ENCODE peak calls at places on chromosome 9, in five cellular contexts. S, G, K, A and L are unnamed samples.

GRCh38 chr9:20994486-20994885 is 37.0 kb downstream of the HACD4 start:
- DNase-seq in S (no peak), G (no peak), K (no peak), A (no peak), L (no peak)

GRCh38 chr9:133331641-133332380 is 4.2 kb downstream of the SURF6 start:
- DNase-seq in S (no peak), G (no peak), K (no peak), A (no peak), L (no peak)

GRCh38 chr9:32741706-32742105 is 41.6 kb upstream of the TMEM215 start:
- DNase-seq in S (peak), G (no peak), K (no peak), A (no peak), L (no peak)

GRCh38 chr9:93636172-93636661 is 59.8 kb downstream of the PHF2 start:
- DNase-seq in S (no peak), G (no peak), K (no peak), A (peak), L (no peak)

GRCh38 chr9:107039546-107039945 is 176.6 kb downstream of the ZNF462 start:
- DNase-seq in S (no peak), G (no peak), K (no peak), A (no peak), L (no peak)

GRCh38 chr9:98575379-98576346 is 133.1 kb downstream of the GABBR2 start:
- DNase-seq in S (no peak), G (no peak), K (no peak), A (no peak), L (no peak)

GRCh38 chr9:100848731-100849130 is 179.8 kb upstream of the PLPPR1 start:
- DNase-seq in S (no peak), G (no peak), K (no peak), A (no peak), L (no peak)

GRCh38 chr9:89967527-89967926 is 362.7 kb downstream of the GADD45G start:
- DNase-seq in S (no peak), G (no peak), K (no peak), A (no peak), L (no peak)

GRCh38 chr9:2568689-2569088 is 52.9 kb upstream of the VLDLR start:
- DNase-seq in S (no peak), G (no peak), K (no peak), A (no peak), L (no peak)

GRCh38 chr9:134386951-134387831 is 60.9 kb downstream of the RXRA start:
- DNase-seq in S (no peak), G (no peak), K (no peak), A (peak), L (peak)

GRCh38 chr9:6944896-6945295 is 187.1 kb downstream of the KDM4C start:
- DNase-seq in S (no peak), G (no peak), K (no peak), A (no peak), L (no peak)

GRCh38 chr9:2567922-2568321 is 53.7 kb upstream of the VLDLR start:
- DNase-seq in S (no peak), G (no peak), K (peak), A (no peak), L (no peak)

GRCh38 chr9:99239341-99240055 is 17.4 kb downstream of the SEC61B start:
- DNase-seq in S (no peak), G (no peak), K (no peak), A (no peak), L (no peak)

GRCh38 chr9:10252174-10252573 is 360.6 kb downstream of the PTPRD start:
- DNase-seq in S (no peak), G (no peak), K (peak), A (no peak), L (no peak)

GRCh38 chr9:130185494-130186005 is 13.3 kb downstream of the NCS1 start:
- DNase-seq in S (no peak), G (no peak), K (no peak), A (no peak), L (no peak)

GRCh38 chr9:14222149-14222835 is 91.6 kb downstream of the NFIB start:
- DNase-seq in S (no peak), G (no peak), K (no peak), A (no peak), L (no peak)

GRCh38 chr9:96646081-96646991 is 8.8 kb downstream of the PRXL2C start:
- DNase-seq in S (no peak), G (no peak), K (no peak), A (no peak), L (no peak)

GRCh38 chr9:19464764-19465570 is 56.2 kb downstream of the ACER2 start:
- DNase-seq in S (peak), G (peak), K (peak), A (peak), L (peak)

GRCh38 chr9:124511426-124511840 is 4.2 kb upstream of the NR5A1 start:
- DNase-seq in S (no peak), G (no peak), K (no peak), A (no peak), L (no peak)

GRCh38 chr9:118961857-118962256 is 407.4 kb downstream of the BRINP1 start:
- DNase-seq in S (peak), G (peak), K (no peak), A (no peak), L (no peak)

GRCh38 chr9:120851386-120851922 is 8.7 kb upstream of the PSMD5 start:
- DNase-seq in S (no peak), G (no peak), K (no peak), A (no peak), L (no peak)

GRCh38 chr9:134875376-134875775 is 5.2 kb upstream of the FCN2 start:
- DNase-seq in S (no peak), G (no peak), K (no peak), A (no peak), L (no peak)

GRCh38 chr9:72855890-72856523 is 96.8 kb downstream of the ALDH1A1 start:
- DNase-seq in S (no peak), G (no peak), K (no peak), A (no peak), L (no peak)

GRCh38 chr9:72858089-72858912 is 94.6 kb downstream of the ALDH1A1 start:
- DNase-seq in S (no peak), G (peak), K (no peak), A (no peak), L (no peak)

GRCh38 chr9:72855321-72855720 is 97.5 kb downstream of the ALDH1A1 start:
- DNase-seq in S (no peak), G (no peak), K (no peak), A (no peak), L (no peak)

GRCh38 chr9:72857632-72858011 is 95.2 kb downstream of the ALDH1A1 start:
- DNase-seq in S (no peak), G (no peak), K (no peak), A (no peak), L (no peak)

GRCh38 chr9:72856985-72857631 is 95.7 kb downstream of the ALDH1A1 start:
- DNase-seq in S (peak), G (peak), K (peak), A (no peak), L (no peak)
- H3K27ac ChIP-seq in S (no peak), G (peak), K (no peak), A (no peak), L (no peak)

GRCh38 chr9:72925891-72926290 is 27.0 kb downstream of the ALDH1A1 start:
- DNase-seq in S (no peak), G (no peak), K (no peak), A (no peak), L (no peak)
- H3K27ac ChIP-seq in S (no peak), G (peak), K (no peak), A (peak), L (no peak)

GRCh38 chr9:127930298-127931091 is at the start of gene PIP5KL1:
- DNase-seq in S (peak), G (peak), K (peak), A (no peak), L (peak)

GRCh38 chr9:127934248-127934647 is 3.4 kb downstream of the DPM2 start:
- DNase-seq in S (no peak), G (no peak), K (no peak), A (no peak), L (no peak)

GRCh38 chr9:127928232-127929043 is 2.1 kb downstream of the PIP5KL1 start:
- DNase-seq in S (no peak), G (no peak), K (no peak), A (no peak), L (no peak)

GRCh38 chr9:127929044-127929979 is 1.3 kb downstream of the PIP5KL1 start:
- DNase-seq in S (no peak), G (no peak), K (no peak), A (no peak), L (no peak)

DNA sequence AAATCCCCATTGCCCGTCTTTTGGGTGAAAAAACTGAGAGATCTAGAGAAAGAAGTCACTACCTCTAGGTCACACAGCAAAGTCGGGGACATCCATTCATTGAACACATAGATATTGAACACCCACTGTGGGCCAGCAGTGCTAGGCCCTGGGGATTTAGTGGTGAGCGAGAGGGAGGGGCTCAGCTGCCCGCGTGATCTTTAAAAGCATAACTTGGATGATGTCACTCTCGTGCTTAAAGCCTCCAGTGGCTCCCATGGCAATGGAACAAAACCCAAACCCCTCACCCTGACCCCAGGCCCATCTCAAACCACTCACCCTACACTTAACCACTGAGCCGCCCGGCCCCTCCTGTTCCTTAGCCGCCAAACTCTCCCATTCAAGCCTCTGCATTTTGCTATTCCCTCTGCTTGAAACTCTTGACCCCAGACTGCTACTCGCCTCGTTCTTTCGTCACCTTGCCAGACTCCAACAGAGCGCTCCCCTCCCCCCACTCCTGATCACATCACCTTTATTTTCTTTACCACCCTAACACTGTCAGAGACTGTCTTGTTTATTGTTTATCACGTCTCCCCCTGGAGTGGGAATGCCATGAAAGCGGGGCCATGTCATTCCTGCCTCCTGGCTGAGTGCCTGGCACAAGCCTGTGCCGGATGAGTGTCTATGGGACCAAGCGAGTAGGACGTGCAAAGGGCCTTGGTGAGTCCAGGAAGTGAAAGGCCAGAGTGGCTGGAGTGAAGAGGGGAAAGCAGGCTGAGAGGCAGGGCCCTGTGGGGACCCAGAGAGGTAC is 710 bp upstream of the PIP5KL1 start:
- DNase-seq in S (no peak), G (peak), K (no peak), A (no peak), L (no peak)
- H3K27ac ChIP-seq in S (no peak), G (peak), K (no peak), A (peak), L (peak)

DNA sequence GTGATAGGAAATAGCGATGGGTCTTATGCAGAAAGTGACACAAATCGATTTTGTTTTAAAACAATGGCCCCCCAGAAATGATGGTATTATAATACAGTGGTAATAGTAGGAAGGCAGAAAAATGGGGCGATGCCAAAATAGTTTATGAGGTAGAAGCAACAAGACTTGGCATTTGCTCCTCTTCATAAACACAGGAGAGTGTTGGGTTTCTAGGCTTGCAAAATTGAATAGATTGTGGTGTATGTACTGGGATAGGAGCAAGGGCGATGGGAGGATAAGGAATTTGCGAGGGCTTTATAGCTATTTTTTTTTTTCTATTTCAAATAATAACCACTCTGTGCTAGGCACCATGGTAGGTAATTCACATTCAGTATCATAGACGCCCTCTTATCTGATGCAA is 49.2 kb upstream of the ABCA1 start:
- DNase-seq in S (no peak), G (no peak), K (no peak), A (no peak), L (no peak)
- H3K27ac ChIP-seq in S (no peak), G (no peak), K (no peak), A (no peak), L (no peak)

DNA sequence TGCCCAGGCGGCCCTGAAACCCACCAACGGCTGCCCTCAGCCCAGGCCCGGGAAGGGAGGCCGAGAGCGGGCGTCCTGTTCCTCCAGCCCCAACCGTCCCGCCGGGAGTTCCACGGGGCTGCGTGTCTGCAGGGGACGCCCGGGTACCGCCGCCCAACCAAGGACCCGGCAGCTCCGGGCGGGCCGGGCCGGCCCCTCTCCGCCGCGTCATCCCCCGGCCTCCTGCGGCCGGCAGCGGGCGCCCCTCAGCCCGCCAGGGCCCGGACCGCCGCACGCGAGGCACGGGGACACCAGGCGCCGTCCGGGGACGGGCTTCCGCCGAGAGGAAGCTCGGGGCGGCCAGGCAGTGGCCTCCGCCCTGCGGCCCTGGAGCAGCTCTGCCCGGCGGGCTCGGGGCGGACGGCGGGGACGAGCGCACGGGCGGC is 432 bp downstream of the FBXW5 start:
- DNase-seq in S (no peak), G (peak), K (no peak), A (no peak), L (no peak)
- H3K27ac ChIP-seq in S (peak), G (peak), K (peak), A (peak), L (peak)

GRCh38 chr9:75147638-75148037 is 59.3 kb downstream of the OSTF1 start:
- DNase-seq in S (no peak), G (no peak), K (no peak), A (no peak), L (no peak)
- H3K27ac ChIP-seq in S (no peak), G (no peak), K (no peak), A (no peak), L (no peak)

DNA sequence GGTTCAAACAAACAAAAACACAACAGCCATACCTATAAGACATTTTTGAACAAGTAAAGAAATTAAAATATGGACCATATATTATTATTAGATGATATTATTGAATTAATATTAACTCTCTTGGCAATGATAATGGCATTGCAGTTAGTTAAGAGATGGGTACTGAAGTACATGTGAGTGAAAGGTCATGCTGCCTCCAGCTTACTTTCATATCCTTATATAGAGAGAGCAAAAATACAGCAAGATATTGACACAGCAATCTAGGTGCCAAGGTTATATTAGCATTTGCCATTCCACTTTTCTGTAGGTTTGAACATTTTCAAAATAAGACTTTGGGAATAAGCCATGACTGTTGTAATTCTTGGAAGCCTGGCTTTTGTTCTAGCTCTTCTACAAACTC is 6.1 kb downstream of the TNFSF8 start:
- DNase-seq in S (no peak), G (no peak), K (no peak), A (no peak), L (no peak)
- H3K27ac ChIP-seq in S (no peak), G (no peak), K (no peak), A (no peak), L (no peak)

GRCh38 chr9:12797037-12797436 is 22.2 kb downstream of the LURAP1L start:
- DNase-seq in S (no peak), G (no peak), K (no peak), A (no peak), L (no peak)

GRCh38 chr9:12790883-12791282 is 16.1 kb downstream of the LURAP1L start:
- DNase-seq in S (no peak), G (no peak), K (no peak), A (no peak), L (no peak)

GRCh38 chr9:12790026-12790425 is 15.2 kb downstream of the LURAP1L start:
- DNase-seq in S (no peak), G (no peak), K (no peak), A (no peak), L (no peak)

GRCh38 chr9:12798066-12798770 is 23.4 kb downstream of the LURAP1L start:
- DNase-seq in S (no peak), G (no peak), K (no peak), A (no peak), L (no peak)

DNA sequence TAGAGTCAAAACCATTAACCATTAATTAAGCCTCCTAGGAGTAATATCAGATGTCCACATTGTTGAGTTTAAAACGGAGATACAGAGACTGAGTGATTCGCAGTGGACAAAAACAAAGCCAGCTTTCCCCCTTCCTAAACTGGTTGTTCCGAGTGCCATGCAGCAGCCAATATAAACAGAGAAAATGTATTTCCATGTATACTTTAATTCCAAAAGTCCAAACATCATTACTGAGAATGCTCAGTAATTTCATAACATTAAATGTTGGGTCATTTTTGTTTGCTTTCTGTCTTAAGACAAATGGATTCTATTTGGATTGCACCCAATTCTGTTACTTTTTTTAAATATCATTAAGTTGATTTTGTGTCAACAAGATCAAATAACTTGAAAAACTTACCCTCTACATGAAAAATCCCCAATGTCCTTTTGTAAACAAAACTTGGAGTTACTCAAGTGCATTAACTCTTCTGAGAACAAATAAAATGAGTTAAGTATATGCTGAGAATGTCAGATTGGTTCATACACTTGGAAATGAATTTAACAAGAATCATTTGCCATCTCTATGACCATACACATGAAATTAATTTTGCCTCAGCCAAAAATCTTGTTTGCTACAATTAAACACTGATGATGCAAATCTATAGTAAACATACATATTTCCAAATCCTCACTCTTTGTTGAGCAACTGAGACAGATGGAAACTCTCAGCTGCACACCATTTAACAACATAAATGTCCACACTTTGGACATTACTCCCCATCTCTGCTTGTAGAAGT is 19.4 kb downstream of the LURAP1L start:
- DNase-seq in S (no peak), G (no peak), K (no peak), A (no peak), L (no peak)
- H3K27ac ChIP-seq in S (no peak), G (peak), K (peak), A (peak), L (no peak)

DNA sequence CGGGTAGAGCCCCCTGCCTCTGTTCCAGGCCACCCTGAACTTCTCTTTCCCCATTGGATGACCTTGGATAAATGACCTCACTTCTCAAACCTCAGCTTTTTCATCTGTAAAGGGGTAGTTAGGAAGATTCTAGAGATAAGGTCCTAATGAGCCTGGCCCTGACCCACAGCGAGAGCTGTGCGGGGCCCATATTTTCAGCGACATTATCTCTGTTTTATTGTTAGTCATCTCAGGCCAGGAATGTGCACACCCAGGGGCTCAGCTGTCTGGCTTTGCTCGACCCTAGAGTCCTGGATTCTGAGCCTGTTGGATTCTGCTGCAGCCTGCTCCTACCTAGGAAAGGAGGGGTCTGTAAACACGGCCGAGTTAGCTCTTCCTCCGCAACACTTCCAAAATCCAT is 81.2 kb upstream of the LMX1B start:
- DNase-seq in S (no peak), G (no peak), K (no peak), A (no peak), L (no peak)
- H3K27ac ChIP-seq in S (no peak), G (no peak), K (no peak), A (no peak), L (no peak)